ENCODE peak calls at places on chromosomes 6 and 20, in five cellular contexts. One of them, this sample, is unnamed. For H3K4me1, the result is how much of the 10 kb centered on the place peaks cover.

GRCh38 chr20:53688085-53688484 is 94.4 kb upstream of the ZNF217 start:
- DNase-seq in GM23338: no peak
- DNase-seq in SK-N-SH: no peak
- DNase-seq in breast epithelium: no peak
- DNase-seq in HepG2: no peak
- DNase-seq in this sample: no peak

GRCh38 chr6:7424967-7425807 is 35.6 kb downstream of the RIOK1 start:
- DNase-seq in SK-N-SH: peak
- DNase-seq in GM23338: peak
- DNase-seq in HepG2: peak
- DNase-seq in breast epithelium: no peak
- DNase-seq in this sample: no peak

GRCh38 chr6:101614774-101615173 is 221.3 kb downstream of the GRIK2 start:
- DNase-seq in SK-N-SH: no peak
- DNase-seq in breast epithelium: no peak
- DNase-seq in HepG2: no peak
- DNase-seq in GM23338: peak
- DNase-seq in this sample: no peak

GRCh38 chr6:20142866-20143265 is 69.4 kb downstream of the MBOAT1 start:
- DNase-seq in breast epithelium: no peak
- DNase-seq in SK-N-SH: no peak
- DNase-seq in GM23338: no peak
- DNase-seq in HepG2: no peak
- DNase-seq in this sample: no peak

GRCh38 chr6:125197795-125198269 is 44.3 kb downstream of the TPD52L1 start:
- DNase-seq in breast epithelium: peak
- DNase-seq in SK-N-SH: no peak
- DNase-seq in GM23338: no peak
- DNase-seq in HepG2: no peak
- DNase-seq in this sample: no peak

GRCh38 chr6:101534386-101534785 is 140.9 kb downstream of the GRIK2 start:
- DNase-seq in HepG2: no peak
- DNase-seq in breast epithelium: no peak
- DNase-seq in GM23338: no peak
- DNase-seq in SK-N-SH: no peak
- DNase-seq in this sample: no peak

GRCh38 chr6:149065658-149066556 is 251.6 kb upstream of the TAB2 start:
- DNase-seq in HepG2: no peak
- DNase-seq in GM23338: no peak
- DNase-seq in breast epithelium: no peak
- DNase-seq in SK-N-SH: no peak
- DNase-seq in this sample: peak

GRCh38 chr6:46949662-46950280 is 28.0 kb upstream of the ADGRF5 start:
- DNase-seq in GM23338: no peak
- DNase-seq in SK-N-SH: no peak
- DNase-seq in breast epithelium: no peak
- DNase-seq in HepG2: no peak
- DNase-seq in this sample: no peak

GRCh38 chr20:37816003-37816402 is 86.9 kb upstream of the VSTM2L start:
- DNase-seq in SK-N-SH: no peak
- DNase-seq in breast epithelium: no peak
- DNase-seq in GM23338: peak
- DNase-seq in HepG2: no peak
- DNase-seq in this sample: no peak

GRCh38 chr6:23213651-23214050 is 644.3 kb downstream of the HDGFL1 start:
- DNase-seq in GM23338: no peak
- DNase-seq in breast epithelium: no peak
- DNase-seq in SK-N-SH: no peak
- DNase-seq in HepG2: no peak
- DNase-seq in this sample: no peak

GRCh38 chr6:13294499-13295069 is 33.8 kb downstream of the TBC1D7 start:
- DNase-seq in HepG2: no peak
- DNase-seq in breast epithelium: no peak
- DNase-seq in GM23338: no peak
- DNase-seq in SK-N-SH: no peak
- DNase-seq in this sample: no peak

GRCh38 chr6:81761197-81761596 is 8.7 kb upstream of the TENT5A start:
- DNase-seq in breast epithelium: no peak
- DNase-seq in SK-N-SH: no peak
- DNase-seq in HepG2: no peak
- DNase-seq in GM23338: no peak
- DNase-seq in this sample: no peak

GRCh38 chr20:63080811-63081210 is 74.0 kb upstream of the BHLHE23 start:
- DNase-seq in SK-N-SH: no peak
- DNase-seq in GM23338: no peak
- DNase-seq in HepG2: no peak
- DNase-seq in breast epithelium: no peak
- DNase-seq in this sample: no peak

GRCh38 chr6:33160728-33161323 is 31.4 kb downstream of the COL11A2 start:
- DNase-seq in GM23338: peak
- DNase-seq in HepG2: no peak
- DNase-seq in breast epithelium: no peak
- DNase-seq in SK-N-SH: peak
- DNase-seq in this sample: no peak

GRCh38 chr6:89034586-89035251 is 45.8 kb upstream of the PNRC1 start:
- DNase-seq in SK-N-SH: no peak
- DNase-seq in GM23338: no peak
- DNase-seq in HepG2: peak
- DNase-seq in breast epithelium: no peak
- DNase-seq in this sample: no peak

GRCh38 chr6:126792340-126792739 is 326.1 kb upstream of the RSPO3 start:
- DNase-seq in GM23338: no peak
- DNase-seq in HepG2: no peak
- DNase-seq in SK-N-SH: no peak
- DNase-seq in breast epithelium: no peak
- DNase-seq in this sample: no peak

GRCh38 chr6:144417686-144418085 is 132.6 kb downstream of the UTRN start:
- DNase-seq in breast epithelium: no peak
- DNase-seq in SK-N-SH: no peak
- DNase-seq in GM23338: no peak
- DNase-seq in HepG2: no peak
- DNase-seq in this sample: no peak

GRCh38 chr6:41258196-41258493 is 28.3 kb downstream of the TREM1 start:
- DNase-seq in GM23338: no peak
- DNase-seq in breast epithelium: no peak
- DNase-seq in SK-N-SH: no peak
- DNase-seq in HepG2: no peak
- DNase-seq in this sample: no peak

DNA sequence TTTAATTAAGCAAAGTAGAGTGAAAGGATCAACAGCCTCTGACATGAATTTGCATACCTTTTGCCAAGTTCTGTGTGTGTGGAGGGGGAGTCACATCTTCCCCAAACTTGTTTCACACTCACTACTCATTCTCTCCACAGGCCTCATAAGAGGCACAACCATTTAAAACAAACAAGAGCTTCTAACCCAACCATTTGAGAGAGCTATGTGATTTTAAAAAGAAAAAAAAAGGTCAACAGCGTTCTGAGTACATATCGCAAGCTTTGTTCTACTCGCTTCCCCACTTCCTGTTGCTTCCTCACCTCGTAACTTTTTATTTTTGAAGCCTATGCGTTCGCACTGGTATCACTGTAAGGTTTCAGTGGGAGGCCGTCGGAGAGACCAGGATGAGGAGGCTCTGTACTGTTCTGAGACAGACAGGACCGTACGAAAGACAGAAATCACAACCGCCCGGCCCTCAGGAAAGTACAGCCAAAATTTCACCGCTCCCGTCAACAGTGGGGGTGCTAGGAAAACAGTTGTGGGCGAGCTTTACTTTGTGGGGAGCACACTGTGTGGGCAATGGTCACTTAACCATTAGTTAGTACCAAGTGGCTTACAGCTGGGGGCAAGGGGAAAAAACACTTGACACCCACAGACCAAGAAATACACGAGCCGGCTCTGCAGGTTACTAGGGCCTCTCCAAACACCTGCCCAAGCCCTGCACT is 61.3 kb downstream of the TRERF1 start:
- DNase-seq in GM23338: no peak
- DNase-seq in HepG2: no peak
- DNase-seq in breast epithelium: no peak
- DNase-seq in SK-N-SH: no peak
- DNase-seq in this sample: no peak
- H3K4me1 ChIP-seq in GM23338: under half
- H3K4me1 ChIP-seq in HepG2: under half
- H3K4me1 ChIP-seq in breast epithelium: under half
- H3K4me1 ChIP-seq in SK-N-SH: under half
- H3K4me1 ChIP-seq in this sample: half or more

DNA sequence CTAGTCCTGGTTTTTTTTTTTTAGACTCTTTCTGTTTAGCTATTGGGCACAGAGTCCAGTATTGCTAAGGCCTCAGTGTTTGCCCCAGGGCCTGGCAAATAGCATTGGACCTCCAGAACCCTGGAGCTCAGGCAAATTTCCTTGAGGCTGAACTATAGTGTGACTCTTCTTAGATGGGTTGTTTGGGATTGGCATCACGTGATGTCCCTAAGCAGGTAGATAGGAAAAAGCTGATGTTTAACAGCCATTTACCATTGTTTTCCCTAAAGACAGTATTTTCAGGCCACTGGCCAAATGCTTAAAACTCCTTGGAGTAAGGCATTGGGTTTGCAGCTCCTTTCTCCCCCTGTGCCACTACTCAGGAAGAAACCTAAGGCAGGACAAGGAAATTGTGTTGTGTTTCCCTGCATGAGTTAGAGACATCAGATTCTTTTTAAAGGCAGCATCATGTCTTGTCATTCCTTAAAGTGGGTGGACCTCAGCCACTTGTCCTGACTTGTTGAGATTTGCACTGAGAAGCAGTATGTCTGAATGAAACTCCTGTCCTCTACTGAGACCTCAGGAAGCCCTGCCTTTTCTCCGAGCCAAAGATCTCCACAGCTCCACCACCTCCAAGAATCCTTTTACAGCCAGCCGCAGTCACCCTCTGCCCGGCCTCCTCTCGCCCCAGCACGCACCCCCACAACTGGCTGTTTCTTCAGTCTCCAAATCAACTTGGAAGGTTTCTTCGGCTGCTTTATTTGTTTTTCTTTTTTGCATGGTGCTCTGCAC is 46.2 kb upstream of the RNF144B start:
- DNase-seq in GM23338: no peak
- DNase-seq in HepG2: no peak
- DNase-seq in breast epithelium: no peak
- DNase-seq in SK-N-SH: no peak
- DNase-seq in this sample: no peak
- H3K27ac ChIP-seq in GM23338: no peak
- H3K27ac ChIP-seq in HepG2: no peak
- H3K27ac ChIP-seq in breast epithelium: peak
- H3K27ac ChIP-seq in SK-N-SH: no peak
- H3K27ac ChIP-seq in this sample: no peak

GRCh38 chr20:16385891-16386290 is 187.4 kb downstream of the KIF16B start:
- DNase-seq in HepG2: no peak
- DNase-seq in GM23338: no peak
- DNase-seq in breast epithelium: no peak
- DNase-seq in SK-N-SH: no peak
- DNase-seq in this sample: no peak

GRCh38 chr20:16388731-16389130 is 184.5 kb downstream of the KIF16B start:
- DNase-seq in SK-N-SH: no peak
- DNase-seq in breast epithelium: no peak
- DNase-seq in GM23338: no peak
- DNase-seq in HepG2: no peak
- DNase-seq in this sample: no peak

GRCh38 chr20:16381444-16381843 is 191.8 kb downstream of the KIF16B start:
- DNase-seq in breast epithelium: no peak
- DNase-seq in HepG2: no peak
- DNase-seq in SK-N-SH: peak
- DNase-seq in GM23338: no peak
- DNase-seq in this sample: no peak

GRCh38 chr20:16387661-16388060 is 185.6 kb downstream of the KIF16B start:
- DNase-seq in GM23338: no peak
- DNase-seq in breast epithelium: no peak
- DNase-seq in SK-N-SH: no peak
- DNase-seq in HepG2: no peak
- DNase-seq in this sample: no peak

DNA sequence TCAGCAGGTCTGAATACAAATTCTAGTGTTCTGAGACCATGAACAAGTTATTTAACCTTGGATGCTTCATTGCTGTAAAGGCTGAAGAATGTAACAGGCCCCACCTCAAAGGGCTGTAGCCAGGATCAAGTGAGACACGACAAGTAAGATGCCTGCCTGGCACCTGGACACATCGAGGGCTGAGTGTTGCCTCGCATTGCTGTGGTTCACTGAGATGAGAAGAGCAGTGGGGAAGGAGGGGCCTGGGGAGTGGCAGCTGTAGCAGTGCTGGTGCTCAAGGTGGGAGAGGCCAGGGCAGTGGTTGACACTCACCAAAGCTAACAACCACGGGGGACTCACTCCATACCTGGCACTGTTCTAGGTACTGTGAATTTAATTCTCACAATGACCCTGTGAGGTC is 187.8 kb downstream of the KIF16B start:
- DNase-seq in HepG2: no peak
- DNase-seq in GM23338: no peak
- DNase-seq in breast epithelium: no peak
- DNase-seq in SK-N-SH: no peak
- DNase-seq in this sample: no peak
- TF ChIP-seq POLR2AphosphoS5 in HepG2: no peak
- TF ChIP-seq POLR2AphosphoS5 in GM23338: no peak
- TF ChIP-seq POLR2AphosphoS5 in breast epithelium: no peak
- TF ChIP-seq POLR2AphosphoS5 in SK-N-SH: no peak
- TF ChIP-seq POLR2AphosphoS5 in this sample: no peak

GRCh38 chr6:129684323-129684884 is 25.6 kb downstream of the ARHGAP18 start:
- DNase-seq in SK-N-SH: no peak
- DNase-seq in breast epithelium: no peak
- DNase-seq in GM23338: no peak
- DNase-seq in HepG2: no peak
- DNase-seq in this sample: no peak

GRCh38 chr6:129683606-129684322 is 26.2 kb downstream of the ARHGAP18 start:
- DNase-seq in SK-N-SH: peak
- DNase-seq in GM23338: no peak
- DNase-seq in breast epithelium: no peak
- DNase-seq in HepG2: peak
- DNase-seq in this sample: peak

GRCh38 chr6:129685640-129686031 is 24.3 kb downstream of the ARHGAP18 start:
- DNase-seq in GM23338: no peak
- DNase-seq in SK-N-SH: no peak
- DNase-seq in breast epithelium: no peak
- DNase-seq in HepG2: no peak
- DNase-seq in this sample: no peak

GRCh38 chr6:129684903-129685639 is 24.9 kb downstream of the ARHGAP18 start:
- DNase-seq in HepG2: no peak
- DNase-seq in SK-N-SH: no peak
- DNase-seq in breast epithelium: no peak
- DNase-seq in GM23338: no peak
- DNase-seq in this sample: no peak

DNA sequence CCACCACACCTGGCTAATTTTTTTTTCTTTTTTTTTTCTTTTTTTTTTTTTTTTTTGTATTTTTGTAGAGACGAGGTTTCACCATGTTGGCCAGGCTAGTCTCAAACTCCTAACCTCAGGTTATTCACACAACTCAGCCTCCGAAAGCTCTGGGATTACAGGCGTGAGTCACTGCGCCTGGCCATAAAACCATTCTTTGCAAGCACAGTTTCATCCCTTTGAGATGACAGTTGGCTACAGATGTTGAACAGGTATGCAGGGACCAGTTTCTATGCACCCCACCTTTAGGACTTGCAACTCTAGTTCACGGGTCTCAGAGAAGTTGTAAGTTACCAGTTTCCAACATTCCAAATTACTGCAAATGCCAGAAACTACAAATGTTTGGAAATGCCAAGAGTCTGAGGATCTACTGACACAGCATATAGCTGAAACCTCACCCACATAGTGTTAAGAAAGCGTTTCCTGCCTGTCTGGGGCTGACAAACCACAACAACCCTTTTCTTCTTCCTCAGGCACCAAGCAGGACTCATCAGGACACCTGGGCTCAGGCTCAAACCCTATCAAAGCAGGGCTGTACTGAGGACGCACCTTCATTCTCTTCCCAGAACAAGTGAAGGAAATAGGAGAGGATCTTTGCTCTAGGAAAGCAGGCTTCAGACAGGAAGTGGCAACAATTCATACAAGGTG is 22.9 kb downstream of the ARHGAP18 start:
- DNase-seq in breast epithelium: no peak
- DNase-seq in HepG2: no peak
- DNase-seq in GM23338: no peak
- DNase-seq in SK-N-SH: no peak
- DNase-seq in this sample: no peak
- H3K4me1 ChIP-seq in breast epithelium: under half
- H3K4me1 ChIP-seq in HepG2: half or more
- H3K4me1 ChIP-seq in GM23338: under half
- H3K4me1 ChIP-seq in SK-N-SH: under half
- H3K4me1 ChIP-seq in this sample: half or more

This sample was measured in spleen.